ENCODE peak calls at places on chromosomes 4 and X, in four cellular contexts. One of them, this sample, is unnamed.

GRCh38 chr4:184815046-184815877 is 10.5 kb downstream of the ACSL1 start:
- DNase-seq in DND-41: no peak
- DNase-seq in MM.1S: peak
- DNase-seq in fibroblast of lung: peak
- DNase-seq in this sample: peak

GRCh38 chr4:138875886-138876608 is 139.5 kb upstream of the NOCT start:
- DNase-seq in DND-41: no peak
- DNase-seq in fibroblast of lung: peak
- DNase-seq in MM.1S: no peak
- DNase-seq in this sample: no peak

GRCh38 chr4:87354168-87355102 is 31.8 kb upstream of the HSD17B13 start:
- DNase-seq in fibroblast of lung: peak
- DNase-seq in MM.1S: no peak
- DNase-seq in DND-41: no peak
- DNase-seq in this sample: no peak

GRCh38 chr4:84722720-84723119 is 139.8 kb downstream of the CDS1 start:
- DNase-seq in DND-41: no peak
- DNase-seq in fibroblast of lung: no peak
- DNase-seq in MM.1S: no peak
- DNase-seq in this sample: no peak

GRCh38 chr4:48538358-48538757 is 48.3 kb downstream of the ZAR1 start:
- DNase-seq in fibroblast of lung: no peak
- DNase-seq in MM.1S: no peak
- DNase-seq in DND-41: no peak
- DNase-seq in this sample: no peak

GRCh38 chr4:7978489-7978888 is 38.8 kb upstream of the AFAP1 start:
- DNase-seq in MM.1S: no peak
- DNase-seq in DND-41: no peak
- DNase-seq in fibroblast of lung: no peak
- DNase-seq in this sample: peak

GRCh38 chr4:15651682-15652081 is 3.5 kb downstream of the FBXL5 start:
- DNase-seq in fibroblast of lung: peak
- DNase-seq in MM.1S: no peak
- DNase-seq in DND-41: peak
- DNase-seq in this sample: no peak

GRCh38 chr4:52936729-52937128 is 74.6 kb downstream of the RASL11B start:
- DNase-seq in DND-41: no peak
- DNase-seq in fibroblast of lung: no peak
- DNase-seq in MM.1S: no peak
- DNase-seq in this sample: no peak

GRCh38 chrX:134181261-134181660 is 55.7 kb upstream of the CCDC160 start:
- DNase-seq in DND-41: no peak
- DNase-seq in MM.1S: no peak
- DNase-seq in fibroblast of lung: no peak
- DNase-seq in this sample: no peak

GRCh38 chr4:110480031-110480549 is 4.1 kb downstream of the ENPEP start:
- DNase-seq in MM.1S: no peak
- DNase-seq in fibroblast of lung: peak
- DNase-seq in DND-41: no peak
- DNase-seq in this sample: no peak

GRCh38 chr4:2096073-2096609 is 37.0 kb downstream of the NAT8L start:
- DNase-seq in DND-41: no peak
- DNase-seq in fibroblast of lung: no peak
- DNase-seq in MM.1S: no peak
- DNase-seq in this sample: no peak

GRCh38 chrX:11655282-11655985 is 10.3 kb downstream of the ARHGAP6 start:
- DNase-seq in fibroblast of lung: no peak
- DNase-seq in MM.1S: no peak
- DNase-seq in DND-41: no peak
- DNase-seq in this sample: no peak

GRCh38 chr4:123744664-123745290 is 348.2 kb downstream of the SPRY1 start:
- DNase-seq in DND-41: no peak
- DNase-seq in MM.1S: peak
- DNase-seq in fibroblast of lung: peak
- DNase-seq in this sample: no peak

GRCh38 chr4:6271206-6271605 is 1.6 kb downstream of the WFS1 start:
- DNase-seq in MM.1S: no peak
- DNase-seq in fibroblast of lung: no peak
- DNase-seq in DND-41: no peak
- DNase-seq in this sample: no peak

GRCh38 chr4:185734214-185734613 is 77.8 kb downstream of the SORBS2 start:
- DNase-seq in fibroblast of lung: no peak
- DNase-seq in DND-41: no peak
- DNase-seq in MM.1S: peak
- DNase-seq in this sample: no peak

GRCh38 chr4:186854256-186854655 is 130.6 kb upstream of the FAT1 start:
- DNase-seq in fibroblast of lung: no peak
- DNase-seq in DND-41: no peak
- DNase-seq in MM.1S: no peak
- DNase-seq in this sample: no peak

GRCh38 chrX:24186986-24187385 is 37.5 kb downstream of the ZFX start:
- DNase-seq in DND-41: no peak
- DNase-seq in fibroblast of lung: no peak
- DNase-seq in MM.1S: no peak
- DNase-seq in this sample: no peak

GRCh38 chr4:188025476-188025875 is 29.9 kb downstream of the ZFP42 start:
- DNase-seq in MM.1S: no peak
- DNase-seq in fibroblast of lung: no peak
- DNase-seq in DND-41: no peak
- DNase-seq in this sample: no peak

GRCh38 chr4:129218355-129218754 is 122.4 kb downstream of the C4orf33 start:
- DNase-seq in DND-41: no peak
- DNase-seq in MM.1S: no peak
- DNase-seq in fibroblast of lung: peak
- DNase-seq in this sample: no peak

GRCh38 chr4:120653790-120654189 is 268.7 kb downstream of the PRDM5 start:
- DNase-seq in fibroblast of lung: no peak
- DNase-seq in DND-41: no peak
- DNase-seq in MM.1S: no peak
- DNase-seq in this sample: no peak

GRCh38 chr4:150816491-150816890 is 198.6 kb downstream of the LRBA start:
- DNase-seq in fibroblast of lung: peak
- DNase-seq in MM.1S: no peak
- DNase-seq in DND-41: no peak
- DNase-seq in this sample: no peak

GRCh38 chrX:106484233-106484632 is 127.5 kb upstream of the RADX start:
- DNase-seq in MM.1S: peak
- DNase-seq in DND-41: no peak
- DNase-seq in fibroblast of lung: no peak
- DNase-seq in this sample: no peak

GRCh38 chr4:83284161-83285021 is at the start of gene COQ2:
- DNase-seq in MM.1S: peak
- DNase-seq in fibroblast of lung: peak
- DNase-seq in DND-41: peak
- DNase-seq in this sample: peak

GRCh38 chr4:42398448-42399355 is 1.4 kb downstream of the SHISA3 start:
- DNase-seq in MM.1S: no peak
- DNase-seq in DND-41: no peak
- DNase-seq in fibroblast of lung: no peak
- DNase-seq in this sample: no peak
- H3K27ac ChIP-seq in MM.1S: no peak
- H3K27ac ChIP-seq in DND-41: no peak
- H3K27ac ChIP-seq in fibroblast of lung: no peak
- H3K27ac ChIP-seq in this sample: peak

GRCh38 chr4:46894841-46895240 is 14.2 kb downstream of the COX7B2 start:
- DNase-seq in fibroblast of lung: no peak
- DNase-seq in DND-41: no peak
- DNase-seq in MM.1S: no peak
- DNase-seq in this sample: no peak

GRCh38 chr4:46886711-46887110 is 22.3 kb downstream of the COX7B2 start:
- DNase-seq in fibroblast of lung: peak
- DNase-seq in MM.1S: peak
- DNase-seq in DND-41: no peak
- DNase-seq in this sample: no peak

DNA sequence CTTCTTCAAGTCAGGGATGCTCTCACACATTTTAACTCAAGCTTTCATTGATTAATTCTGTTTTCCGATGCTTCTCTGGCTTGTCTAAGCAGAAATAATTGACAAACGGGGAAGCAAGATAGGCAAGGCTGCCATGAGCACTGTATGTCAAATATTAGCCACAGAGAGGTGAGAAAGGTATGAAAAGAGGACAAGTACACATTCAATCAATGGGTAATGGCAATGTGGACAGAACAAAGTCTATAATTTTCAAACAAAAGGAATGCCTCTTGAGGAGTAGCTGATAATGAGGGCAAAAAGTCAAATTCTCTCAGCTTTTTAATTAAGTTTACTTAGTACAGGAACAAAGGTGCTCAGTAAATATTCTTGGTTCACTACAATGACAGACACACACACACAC is 19.6 kb downstream of the COX7B2 start:
- DNase-seq in MM.1S: no peak
- DNase-seq in DND-41: no peak
- DNase-seq in fibroblast of lung: no peak
- DNase-seq in this sample: no peak
- H3K27ac ChIP-seq in MM.1S: no peak
- H3K27ac ChIP-seq in DND-41: no peak
- H3K27ac ChIP-seq in fibroblast of lung: no peak
- H3K27ac ChIP-seq in this sample: no peak

GRCh38 chr4:156377036-156377700 is 423.5 kb upstream of the CTSO start:
- DNase-seq in MM.1S: no peak
- DNase-seq in fibroblast of lung: peak
- DNase-seq in DND-41: no peak
- DNase-seq in this sample: no peak
- H3K27ac ChIP-seq in MM.1S: no peak
- H3K27ac ChIP-seq in fibroblast of lung: no peak
- H3K27ac ChIP-seq in DND-41: no peak
- H3K27ac ChIP-seq in this sample: no peak

DNA sequence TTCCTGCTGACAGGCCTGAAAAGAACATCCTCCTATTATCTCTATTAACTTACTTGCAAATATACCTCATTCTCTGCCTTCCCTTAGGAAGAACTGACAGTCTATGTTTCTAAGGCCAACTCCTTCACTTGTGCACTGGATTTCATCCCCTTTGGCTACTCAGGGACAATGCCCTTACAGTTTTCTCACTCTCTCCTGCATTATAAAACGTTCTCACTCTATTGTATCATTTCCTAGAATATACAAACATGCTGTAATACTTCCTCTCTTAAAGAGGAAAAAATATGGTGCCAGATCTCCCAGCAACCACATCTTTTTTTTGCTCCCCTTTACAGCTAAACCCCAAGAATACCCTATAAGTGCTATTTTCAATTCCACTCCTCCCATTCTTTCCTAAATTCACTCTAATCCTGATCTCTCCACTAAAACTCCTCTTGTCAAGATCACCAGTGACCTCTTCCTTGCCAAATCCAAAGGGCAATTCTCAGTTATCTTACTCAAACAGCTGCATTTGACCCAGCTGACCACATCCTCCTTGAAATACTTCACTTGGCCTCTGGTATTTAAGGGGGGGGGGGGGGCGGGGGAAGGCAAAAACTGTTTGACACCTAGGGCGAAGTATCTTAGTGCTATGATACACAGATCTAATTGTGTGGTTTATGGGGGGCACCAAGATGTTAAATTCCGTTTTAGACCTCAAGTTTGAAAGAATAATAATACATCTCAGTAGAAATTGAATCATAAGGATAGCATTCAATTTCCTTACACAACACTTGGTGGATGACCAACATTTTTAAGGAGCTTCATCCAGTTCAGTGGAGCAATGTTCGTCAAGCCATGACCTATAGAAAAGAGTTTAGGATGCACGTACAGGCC is 1.6 kb downstream of the RCHY1 start:
- DNase-seq in fibroblast of lung: peak
- DNase-seq in DND-41: no peak
- DNase-seq in MM.1S: peak
- DNase-seq in this sample: no peak
- H3K27ac ChIP-seq in fibroblast of lung: peak
- H3K27ac ChIP-seq in DND-41: peak
- H3K27ac ChIP-seq in MM.1S: peak
- H3K27ac ChIP-seq in this sample: peak

DNA sequence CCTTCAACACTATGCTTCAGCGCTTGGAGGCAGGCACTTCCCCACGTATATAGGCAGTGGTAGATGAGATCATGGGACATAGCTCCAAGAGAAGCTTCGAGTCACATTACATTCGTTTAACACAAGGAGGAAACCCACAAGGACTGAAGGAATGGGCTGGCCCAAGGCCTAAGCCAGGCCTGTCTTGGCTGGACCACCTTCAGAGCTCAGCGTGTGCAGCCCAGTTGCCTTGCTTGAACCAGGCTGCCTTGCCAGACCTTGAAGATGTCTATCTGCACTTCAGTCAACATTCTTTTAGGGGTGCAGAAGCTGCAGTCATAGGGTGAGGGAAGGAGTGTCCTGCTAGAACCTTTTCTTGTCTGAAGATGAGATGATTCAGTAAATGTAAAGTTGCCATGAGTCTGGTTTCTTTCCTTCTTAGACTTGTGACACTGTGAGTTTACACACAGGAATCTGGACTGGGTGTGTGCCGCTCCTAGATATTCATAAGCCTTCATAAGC is 144.1 kb upstream of the RBPJ start:
- DNase-seq in DND-41: no peak
- DNase-seq in MM.1S: no peak
- DNase-seq in fibroblast of lung: peak
- DNase-seq in this sample: no peak
- H3K27ac ChIP-seq in DND-41: no peak
- H3K27ac ChIP-seq in MM.1S: no peak
- H3K27ac ChIP-seq in fibroblast of lung: peak
- H3K27ac ChIP-seq in this sample: no peak

DNA sequence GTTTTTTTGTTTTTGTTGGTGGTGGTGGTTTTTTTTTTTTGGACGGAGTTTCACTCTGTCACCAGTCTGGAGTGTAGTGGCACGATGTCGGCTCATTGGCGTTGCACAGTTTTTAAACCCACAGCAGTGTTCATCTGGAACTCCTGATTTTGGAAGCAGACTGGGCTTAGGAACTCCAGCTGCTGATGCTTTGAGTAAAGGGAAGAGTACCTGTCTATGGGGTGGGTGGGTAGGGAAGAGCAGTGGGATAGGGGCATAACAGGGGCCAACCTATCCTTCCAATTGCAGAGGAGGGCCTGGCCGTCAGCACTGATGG is 2.0 kb downstream of the CD99 start:
- DNase-seq in fibroblast of lung: no peak
- DNase-seq in DND-41: no peak
- DNase-seq in MM.1S: no peak
- DNase-seq in this sample: no peak
- H3K27ac ChIP-seq in fibroblast of lung: peak
- H3K27ac ChIP-seq in DND-41: peak
- H3K27ac ChIP-seq in MM.1S: no peak
- H3K27ac ChIP-seq in this sample: peak

DNA sequence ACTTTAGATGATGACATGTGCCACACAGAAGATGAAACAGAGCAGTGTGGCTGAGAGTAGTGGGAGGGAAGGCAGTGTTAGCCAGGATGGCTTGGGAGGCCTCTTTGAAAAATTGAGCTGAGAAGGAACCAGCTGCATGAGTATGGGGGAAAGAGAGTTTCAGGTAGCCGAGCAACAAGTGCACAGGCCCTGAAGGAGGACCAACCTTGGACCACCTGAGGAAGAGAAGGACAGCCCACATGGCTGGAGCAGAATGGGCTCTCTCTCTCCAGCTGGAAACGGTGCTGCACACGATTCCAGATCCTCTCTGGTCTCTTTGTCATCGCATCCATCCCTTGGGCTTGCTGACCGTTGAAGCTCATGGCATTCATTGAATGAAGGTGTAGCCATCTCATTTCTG is 23.9 kb upstream of the BCOR start:
- DNase-seq in DND-41: no peak
- DNase-seq in fibroblast of lung: no peak
- DNase-seq in MM.1S: no peak
- DNase-seq in this sample: no peak
- H3K27ac ChIP-seq in DND-41: peak
- H3K27ac ChIP-seq in fibroblast of lung: no peak
- H3K27ac ChIP-seq in MM.1S: no peak
- H3K27ac ChIP-seq in this sample: no peak

GRCh38 chr4:27568236-27568951 is 707.8 kb downstream of the STIM2 start:
- DNase-seq in MM.1S: no peak
- DNase-seq in fibroblast of lung: no peak
- DNase-seq in DND-41: no peak
- DNase-seq in this sample: no peak
- H3K27ac ChIP-seq in MM.1S: no peak
- H3K27ac ChIP-seq in fibroblast of lung: no peak
- H3K27ac ChIP-seq in DND-41: no peak
- H3K27ac ChIP-seq in this sample: no peak

This sample was measured in stomach.